ENCODE peak calls at places on chromosomes 11 and 22, in five cellular contexts. P is retina, B is suprapubic skin, A is RCC 7860, G is progenitor cell of endocrine pancreas. H is an unnamed sample.

GRCh38 chr11:117604349-117604995 is 192.5 kb downstream of the DSCAML1 start:
- DNase-seq in P (no peak), B (no peak), A (no peak), G (no peak), H (no peak)

GRCh38 chr11:67674442-67674871 is at the start of gene ALDH3B2:
- DNase-seq in P (no peak), B (peak; percentile 86), A (no peak), G (no peak), H (no peak)

GRCh38 chr22:38716271-38716670 is 10.5 kb downstream of the GTPBP1 start:
- DNase-seq in P (no peak), B (no peak), A (no peak), G (no peak), H (no peak)

GRCh38 chr11:96237759-96238158 is 105.2 kb downstream of the MAML2 start:
- DNase-seq in P (no peak), B (no peak), A (no peak), G (no peak), H (no peak)

GRCh38 chr11:130037058-130037457 is 32.6 kb upstream of the APLP2 start:
- DNase-seq in P (no peak), B (no peak), A (peak; percentile 91), G (no peak), H (no peak)

GRCh38 chr11:16081756-16082531 is 274.4 kb downstream of the SOX6 start:
- DNase-seq in P (no peak), B (no peak), A (no peak), G (no peak), H (no peak)

GRCh38 chr11:124080319-124081001 is 34.8 kb upstream of the VWA5A start:
- DNase-seq in P (no peak), B (no peak), A (no peak), G (no peak), H (no peak)

GRCh38 chr11:43928721-43929120 is 13.7 kb upstream of the C11orf96 start:
- DNase-seq in P (no peak), B (no peak), A (no peak), G (no peak), H (peak; percentile 69)

GRCh38 chr11:69825037-69825834 is 6.0 kb upstream of the FGF3 start:
- DNase-seq in P (no peak), B (no peak), A (peak; percentile 27), G (no peak), H (no peak)

GRCh38 chr11:93740031-93740801 is 1.1 kb downstream of the TAF1D start:
- DNase-seq in P (peak; percentile 32), B (no peak), A (peak; percentile 41), G (no peak), H (no peak)

GRCh38 chr11:117072517-117073218 is 25.6 kb downstream of the SIK3 start:
- DNase-seq in P (no peak), B (no peak), A (peak; percentile 88), G (no peak), H (no peak)

GRCh38 chr22:41387341-41387740 is 5.6 kb downstream of the TEF start:
- DNase-seq in P (no peak), B (no peak), A (no peak), G (no peak), H (no peak)

GRCh38 chr11:79340535-79340934 is 100.3 kb downstream of the TENM4 start:
- DNase-seq in P (no peak), B (no peak), A (no peak), G (no peak), H (no peak)

GRCh38 chr22:47609653-47610052 is 847.2 kb downstream of the TBC1D22A start:
- DNase-seq in P (no peak), B (no peak), A (no peak), G (no peak), H (no peak)

GRCh38 chr22:49305215-49305965 is 522.3 kb downstream of the BRD1 start:
- DNase-seq in P (peak; percentile 91), B (peak; percentile 82), A (no peak), G (peak; percentile 96), H (peak; percentile 69)

GRCh38 chr11:67409261-67409666 is 5.4 kb downstream of the TBC1D10C start:
- DNase-seq in P (no peak), B (no peak), A (no peak), G (no peak), H (no peak)

GRCh38 chr11:66855574-66856495 is 1.0 kb upstream of the LRFN4 start:
- DNase-seq in P (peak; percentile 91), B (peak; percentile 95), A (no peak), G (peak; percentile 88), H (peak; percentile 97)

GRCh38 chr11:92409347-92409746 is 184.7 kb downstream of the FAT3 start:
- DNase-seq in P (peak; percentile 49), B (no peak), A (no peak), G (no peak), H (no peak)

GRCh38 chr22:28949788-28950187 is 66.4 kb downstream of the ZNRF3 start:
- DNase-seq in P (no peak), B (no peak), A (no peak), G (no peak), H (no peak)

GRCh38 chr11:104256525-104256924 is 92.6 kb upstream of the PDGFD start:
- DNase-seq in P (no peak), B (no peak), A (no peak), G (no peak), H (no peak)

GRCh38 chr11:11381471-11382100 is 28.5 kb upstream of the CSNK2A3 start:
- DNase-seq in P (no peak), B (no peak), A (no peak), G (no peak), H (no peak)

GRCh38 chr11:117960406-117960805 is 25.8 kb upstream of the IL10RA start:
- DNase-seq in P (no peak), B (no peak), A (no peak), G (no peak), H (no peak)

GRCh38 chr11:131745405-131745804 is 375.0 kb downstream of the NTM start:
- DNase-seq in P (no peak), B (no peak), A (no peak), G (no peak), H (no peak)

GRCh38 chr11:111229604-111230003 is 15.9 kb upstream of the POU2AF2 start:
- DNase-seq in P (no peak), B (no peak), A (no peak), G (no peak), H (no peak)

GRCh38 chr11:11265994-11266606 is 87.0 kb downstream of the CSNK2A3 start:
- DNase-seq in P (no peak), B (no peak), A (no peak), G (peak; percentile 41), H (no peak)

GRCh38 chr22:50300620-50301257 is 6.7 kb downstream of the PLXNB2 start:
- DNase-seq in P (no peak), B (no peak), A (no peak), G (no peak), H (no peak)

GRCh38 chr22:31088233-31088986 is 7.3 kb downstream of the SMTN start:
- DNase-seq in P (no peak), B (peak; percentile 77), A (no peak), G (no peak), H (peak; percentile 75)

GRCh38 chr11:69351460-69351859 is 57.5 kb downstream of the MYEOV start:
- DNase-seq in P (no peak), B (no peak), A (peak; percentile 68), G (no peak), H (no peak)

GRCh38 chr11:76234704-76235232 is 28.5 kb upstream of the WNT11 start:
- DNase-seq in P (no peak), B (no peak), A (no peak), G (no peak), H (no peak)

GRCh38 chr22:24483966-24484545 is 11.1 kb upstream of the UPB1 start:
- DNase-seq in P (no peak), B (no peak), A (no peak), G (no peak), H (no peak)

GRCh38 chr22:46245515-46245914 is 4.6 kb downstream of the CDPF1 start:
- DNase-seq in P (no peak), B (no peak), A (no peak), G (no peak), H (no peak)

GRCh38 chr11:9016916-9017642 is 13.3 kb upstream of the NRIP3 start:
- DNase-seq in P (no peak), B (no peak), A (no peak), G (no peak), H (no peak)

GRCh38 chr11:106131998-106132397 is 54.5 kb downstream of the AASDHPPT start:
- DNase-seq in P (no peak), B (no peak), A (no peak), G (no peak), H (no peak)

GRCh38 chr11:31690041-31690440 is 121.1 kb downstream of the PAX6 start:
- DNase-seq in P (no peak), B (no peak), A (no peak), G (no peak), H (no peak)

GRCh38 chr11:123407996-123408597 is 22.0 kb upstream of the GRAMD1B start:
- DNase-seq in P (peak; percentile 24), B (no peak), A (no peak), G (no peak), H (no peak)

GRCh38 chr11:63694518-63694917 is 13.2 kb downstream of the RTN3 start:
- DNase-seq in P (no peak), B (no peak), A (no peak), G (no peak), H (no peak)

GRCh38 chr22:17097701-17098100 is 12.9 kb downstream of the IL17RA start:
- DNase-seq in P (no peak), B (no peak), A (no peak), G (no peak), H (peak; percentile 61)

GRCh38 chr22:42173183-42173926 is 42.7 kb upstream of the CYP2D6 start:
- DNase-seq in P (no peak), B (no peak), A (no peak), G (no peak), H (no peak)

GRCh38 chr11:34052036-34052607 is 591 bp downstream of the CAPRIN1 start:
- DNase-seq in P (peak; percentile 92), B (peak; percentile 93), A (peak; percentile 56), G (peak; percentile 88), H (peak; percentile 91)

GRCh38 chr11:62404435-62404834 is 14.4 kb upstream of the SCGB1A1 start:
- DNase-seq in P (no peak), B (no peak), A (no peak), G (no peak), H (no peak)

H was measured in coronary artery.